ENCODE peak calls at places on chromosomes 6 and 20, in four cellular contexts. C is keratinocyte; R is CD8-positive, alpha-beta T cell; G is heart right ventricle. L is an unnamed sample.
A peak's percentile ranks its signal among the peaks of the same experiment; 100 is the strongest.

GRCh38 chr20:4736875-4737274 is 15.2 kb downstream of the PRND start:
- DNase-seq in C (no peak), R (no peak), G (no peak), L (no peak)

GRCh38 chr20:42118409-42119125 is 500.4 kb upstream of the CHD6 start:
- DNase-seq in C (no peak), R (no peak), G (no peak), L (no peak)

GRCh38 chr20:48157970-48158369 is 372.7 kb upstream of the SULF2 start:
- DNase-seq in C (no peak), R (no peak), G (no peak), L (no peak)

GRCh38 chr20:4283011-4283410 is 267.7 kb upstream of the RNF24 start:
- DNase-seq in C (no peak), R (no peak), G (no peak), L (no peak)

GRCh38 chr6:151993364-151993763 is 185.9 kb downstream of the ESR1 start:
- DNase-seq in C (no peak), R (no peak), G (no peak), L (no peak)

GRCh38 chr20:32551693-32552092 is 33.4 kb downstream of the NOL4L start:
- DNase-seq in C (no peak), R (no peak), G (no peak), L (no peak)

GRCh38 chr20:23235173-23236027 is 115.2 kb upstream of the NXT1 start:
- DNase-seq in C (no peak), R (no peak), G (peak; percentile 73), L (no peak)

GRCh38 chr6:41411961-41412360 is 76.6 kb downstream of the NCR2 start:
- DNase-seq in C (no peak), R (no peak), G (no peak), L (no peak)

GRCh38 chr6:31660998-31661866 is 654 bp upstream of the C6orf47 start:
- DNase-seq in C (no peak), R (no peak), G (no peak), L (no peak)

GRCh38 chr6:167661456-167662103 is 165.1 kb upstream of the AFDN start:
- DNase-seq in C (no peak), R (no peak), G (no peak), L (no peak)

GRCh38 chr20:63457737-63458136 is 14.7 kb downstream of the KCNQ2 start:
- DNase-seq in C (peak; percentile 32), R (no peak), G (peak; percentile 59), L (no peak)

GRCh38 chr6:159919011-159919511 is 28.3 kb downstream of the MAS1 start:
- DNase-seq in C (no peak), R (no peak), G (no peak), L (no peak)

GRCh38 chr6:113619077-113619476 is 238.1 kb upstream of the MARCKS start:
- DNase-seq in C (no peak), R (no peak), G (no peak), L (no peak)

GRCh38 chr6:159978291-159979135 is 9.6 kb downstream of the IGF2R start:
- DNase-seq in C (no peak), R (no peak), G (no peak), L (no peak)

GRCh38 chr20:48051810-48052491 is 266.7 kb upstream of the SULF2 start:
- DNase-seq in C (no peak), R (no peak), G (no peak), L (no peak)

GRCh38 chr20:62651285-62652021 is 9.2 kb downstream of the SLCO4A1 start:
- DNase-seq in C (no peak), R (peak; percentile 76), G (peak; percentile 59), L (peak; percentile 87)

GRCh38 chr20:47660602-47660905 is 124.7 kb downstream of the SULF2 start:
- DNase-seq in C (no peak), R (no peak), G (no peak), L (no peak)

GRCh38 chr20:31908016-31908415 is 37.6 kb downstream of the TTLL9 start:
- DNase-seq in C (no peak), R (no peak), G (no peak), L (no peak)

GRCh38 chr6:36679043-36679821 is 718 bp downstream of the CDKN1A start:
- DNase-seq in C (no peak), R (no peak), G (peak; percentile 82), L (peak; percentile 8)

GRCh38 chr6:120675886-120676285 is 658.4 kb downstream of the TBC1D32 start:
- DNase-seq in C (no peak), R (no peak), G (no peak), L (no peak)

GRCh38 chr6:129015721-129016120 is 132.8 kb downstream of the LAMA2 start:
- DNase-seq in C (no peak), R (no peak), G (no peak), L (no peak)

GRCh38 chr6:155177369-155177961 is 86.3 kb upstream of the CLDN20 start:
- DNase-seq in C (no peak), R (no peak), G (no peak), L (no peak)

GRCh38 chr6:141610741-141611140 is 522.0 kb upstream of the GJE1 start:
- DNase-seq in C (no peak), R (no peak), G (no peak), L (no peak)

GRCh38 chr6:34315256-34315655 is 66.5 kb upstream of the SMIM29 start:
- DNase-seq in C (no peak), R (no peak), G (no peak), L (no peak)

GRCh38 chr6:34317172-34317477 is 68.3 kb upstream of the SMIM29 start:
- DNase-seq in C (no peak), R (no peak), G (no peak), L (no peak)

GRCh38 chr6:34317882-34318491 is 69.2 kb upstream of the SMIM29 start:
- DNase-seq in C (no peak), R (no peak), G (no peak), L (no peak)

GRCh38 chr6:34316442-34317171 is 67.8 kb upstream of the SMIM29 start:
- DNase-seq in C (no peak), R (no peak), G (no peak), L (no peak)

GRCh38 chr6:34315780-34316179 is 67.0 kb upstream of the SMIM29 start:
- DNase-seq in C (no peak), R (no peak), G (no peak), L (no peak)
- H3K27ac ChIP-seq in C (no peak overlapping the region), R (no peak overlapping the region), G (no peak overlapping the region), L (no peak overlapping the region)

GRCh38 chr20:36544134-36545018 is 3.1 kb downstream of the MYL9 start:
- DNase-seq in C (no peak), R (no peak), G (peak; percentile 61), L (no peak)
- TF ChIP-seq CTCF in C (no peak), R (no peak), G (no peak), L (no peak)

DNA sequence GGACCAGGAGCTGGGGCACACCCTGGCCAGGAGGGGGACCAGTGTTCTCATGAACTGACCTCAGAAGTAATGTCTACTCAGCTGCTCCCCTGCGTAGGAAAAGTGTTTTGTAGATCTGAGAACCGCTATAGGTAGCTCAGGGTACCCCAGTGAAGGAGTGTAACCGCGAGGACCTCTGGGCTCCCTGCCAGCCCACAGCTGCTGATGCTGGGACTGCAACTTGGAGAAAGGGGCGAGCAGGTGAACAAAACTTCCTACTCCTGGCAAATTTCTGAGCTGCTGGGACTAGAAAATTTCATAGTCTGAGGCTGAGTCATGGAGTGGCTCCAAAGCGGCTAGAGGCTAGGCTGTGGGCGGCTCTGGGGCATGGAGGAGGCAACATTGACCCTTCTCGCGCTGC is 51.9 kb downstream of the PYGB start:
- DNase-seq in C (no peak), R (no peak), G (no peak), L (no peak)
- H3K27ac ChIP-seq in C (no peak overlapping the region), R (no peak overlapping the region), G (no peak overlapping the region), L (no peak overlapping the region)

GRCh38 chr6:13336553-13336952 is 8.2 kb upstream of the TBC1D7 start:
- DNase-seq in C (peak; percentile 90), R (peak; percentile 57), G (peak; percentile 82), L (peak; percentile 56)
- TF ChIP-seq CTCF in C (peak; percentile 83), R (peak; percentile 83), G (peak; percentile 93), L (peak; percentile 93)

DNA sequence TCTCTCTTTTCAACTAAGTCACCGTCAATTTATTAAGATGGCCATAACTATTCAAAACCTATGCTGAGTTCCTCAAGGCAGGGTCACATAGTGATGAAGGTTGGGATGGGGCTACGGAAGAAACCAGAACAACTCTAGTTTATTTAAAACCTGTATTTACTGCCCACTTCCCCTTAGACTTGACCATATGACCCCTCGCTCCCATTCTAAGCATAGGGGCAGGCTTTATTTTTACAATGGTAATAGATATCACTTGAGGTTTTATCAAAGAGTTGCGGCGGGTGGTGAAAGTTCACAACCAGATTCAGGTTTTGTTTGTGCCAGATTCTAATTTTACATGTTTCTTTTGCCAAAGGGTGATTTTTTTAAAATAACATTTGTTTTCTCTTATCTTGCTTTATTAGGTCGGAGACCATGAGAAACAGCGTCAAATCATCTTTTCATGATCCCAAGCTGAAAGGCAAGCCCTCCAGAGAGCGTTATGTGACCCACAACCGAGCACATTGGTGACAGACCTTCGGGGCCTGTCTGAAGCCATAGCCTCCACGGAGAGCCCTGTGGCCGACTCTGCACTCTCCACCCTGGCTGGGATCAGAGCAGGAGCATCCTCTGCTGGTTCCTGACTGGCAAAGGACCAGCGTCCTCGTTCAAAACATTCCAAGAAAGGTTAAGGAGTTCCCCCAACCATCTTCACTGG is 5.5 kb downstream of the EDN1 start:
- DNase-seq in C (no peak), R (no peak), G (no peak), L (no peak)
- H3K27ac ChIP-seq in C (peak overlapping the region; percentile 83), R (no peak overlapping the region), G (no peak overlapping the region), L (no peak overlapping the region)